ENCODE peak calls at places on chromosomes 3 and 15, in six cellular contexts. H, A, X, J, V and S are unnamed samples.

GRCh38 chr15:23073890-23074631 is 34.7 kb upstream of the TUBGCP5 start:
- DNase-seq in H (no peak), A (no peak), X (no peak), J (no peak), V (peak; percentile 52), S (no peak)

GRCh38 chr15:43541785-43542184 is 24.4 kb downstream of the MAP1A start:
- DNase-seq in H (peak; percentile 25), A (no peak), X (no peak), J (no peak), V (no peak), S (no peak)

GRCh38 chr3:187702507-187703033 is at the start of gene RTP2:
- DNase-seq in H (no peak), A (no peak), X (no peak), J (no peak), V (no peak), S (no peak)

GRCh38 chr3:94118390-94118789 is 55.5 kb downstream of the NSUN3 start:
- DNase-seq in H (no peak), A (no peak), X (no peak), J (no peak), V (no peak), S (no peak)

GRCh38 chr3:64612082-64612860 is 75.5 kb downstream of the ADAMTS9 start:
- DNase-seq in H (no peak), A (peak; percentile 51), X (peak; percentile 57), J (no peak), V (no peak), S (no peak)

GRCh38 chr3:170858599-170858998 is 11.4 kb downstream of the RPL22L1 start:
- DNase-seq in H (peak; percentile 10), A (no peak), X (no peak), J (no peak), V (no peak), S (no peak)

GRCh38 chr3:107545680-107546120 is 22.9 kb downstream of the BBX start:
- DNase-seq in H (no peak), A (no peak), X (no peak), J (no peak), V (no peak), S (no peak)

GRCh38 chr3:42369832-42370231 is 40.6 kb downstream of the LYZL4 start:
- DNase-seq in H (no peak), A (no peak), X (no peak), J (no peak), V (no peak), S (no peak)

GRCh38 chr3:195450731-195451229 is 8.0 kb upstream of the ACAP2 start:
- DNase-seq in H (no peak), A (no peak), X (peak; percentile 5), J (no peak), V (no peak), S (peak; percentile 35)

GRCh38 chr15:74870496-74871213 is 2.5 kb downstream of the SCAMP2 start:
- DNase-seq in H (peak; percentile 47), A (no peak), X (no peak), J (no peak), V (no peak), S (no peak)

GRCh38 chr15:35308802-35309201 is 223.7 kb upstream of the NANOGP8 start:
- DNase-seq in H (peak; percentile 31), A (no peak), X (peak; percentile 29), J (no peak), V (no peak), S (peak; percentile 94)

GRCh38 chr3:101989578-101990200 is 140.4 kb downstream of the NFKBIZ start:
- DNase-seq in H (no peak), A (no peak), X (no peak), J (no peak), V (no peak), S (no peak)

GRCh38 chr3:75985432-75985831 is 200.1 kb upstream of the ZNF717 start:
- DNase-seq in H (no peak), A (no peak), X (no peak), J (no peak), V (no peak), S (no peak)

GRCh38 chr3:150759319-150759718 is 3.6 kb downstream of the SIAH2 start:
- DNase-seq in H (peak; percentile 91), A (no peak), X (no peak), J (no peak), V (no peak), S (no peak)
- H3K4me3 ChIP-seq in H (no peak overlapping the region), A (no peak overlapping the region), X (no peak overlapping the region), J (no peak overlapping the region), V (no peak overlapping the region), S (no peak overlapping the region)

GRCh38 chr3:37770938-37771918 is 90.5 kb upstream of the CTDSPL start:
- DNase-seq in H (no peak), A (peak; percentile 74), X (peak; percentile 84), J (no peak), V (no peak), S (no peak)
- H3K27me3 ChIP-seq in H (peaks cover 18% of the 10 kb centered on the region), A (no peaks in the 10 kb centered on the region), X (no peaks in the 10 kb centered on the region), J (peaks cover 5% of the 10 kb centered on the region), V (no peaks in the 10 kb centered on the region), S (peaks cover 24% of the 10 kb centered on the region)

DNA sequence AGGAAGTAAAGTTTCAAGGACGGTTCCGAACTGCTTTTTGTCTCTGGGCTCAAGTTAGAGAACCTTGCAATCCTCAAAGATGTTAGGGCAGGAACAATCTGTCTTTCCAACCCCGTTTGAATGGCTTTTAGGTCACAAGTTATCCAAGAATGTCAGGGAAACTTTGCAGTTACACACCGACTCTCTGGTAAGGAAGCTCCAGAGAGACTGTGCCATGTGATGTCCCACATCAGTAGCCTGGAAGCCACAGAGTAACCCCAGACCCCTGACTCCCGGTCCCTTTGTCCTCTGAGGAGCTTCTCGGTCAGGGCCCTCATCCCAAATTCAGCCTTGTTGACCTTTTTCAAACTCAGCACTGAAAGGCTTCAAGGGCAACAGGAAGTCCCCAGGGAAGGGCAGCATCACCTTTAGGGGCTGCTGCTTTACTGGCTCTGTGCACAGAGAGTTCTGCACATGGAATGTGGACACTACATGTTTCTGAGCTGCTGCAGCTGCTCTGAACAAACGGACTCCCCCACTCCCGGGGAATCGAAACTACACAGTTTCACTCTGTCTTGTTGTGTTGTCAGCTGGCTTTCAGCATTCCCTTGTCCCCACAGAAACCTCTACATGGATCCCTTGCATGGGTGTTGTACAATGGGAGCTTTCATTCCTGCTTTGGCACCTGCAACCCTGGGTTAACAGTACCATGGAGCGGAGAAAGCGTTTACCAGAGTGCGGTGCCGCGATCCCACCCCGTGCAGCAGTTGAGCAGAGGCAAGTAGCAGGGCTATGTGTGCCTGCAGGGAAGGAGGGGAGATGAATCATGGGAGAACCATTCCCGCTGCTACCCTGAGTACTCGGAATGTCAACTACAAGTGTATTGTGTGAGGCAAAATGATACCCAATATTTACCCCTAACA is 408.2 kb upstream of the THBS1 start:
- DNase-seq in H (peak; percentile 34), A (peak; percentile 25), X (peak; percentile 9), J (peak; percentile 35), V (peak; percentile 10), S (no peak)
- TF ChIP-seq CTCF in H (no peak), A (no peak), X (no peak), J (no peak), V (no peak), S (no peak)

GRCh38 chr3:12994357-12994606 is 78.9 kb downstream of the IQSEC1 start:
- DNase-seq in H (no peak), A (peak; percentile 65), X (peak; percentile 63), J (no peak), V (no peak), S (no peak)
- H3K4me3 ChIP-seq in H (peak overlapping the region; percentile 63), A (peak overlapping the region; percentile 83), X (peak overlapping the region; percentile 69), J (peak overlapping the region; percentile 47), V (peak overlapping the region; percentile 79), S (peak overlapping the region; percentile 76)

DNA sequence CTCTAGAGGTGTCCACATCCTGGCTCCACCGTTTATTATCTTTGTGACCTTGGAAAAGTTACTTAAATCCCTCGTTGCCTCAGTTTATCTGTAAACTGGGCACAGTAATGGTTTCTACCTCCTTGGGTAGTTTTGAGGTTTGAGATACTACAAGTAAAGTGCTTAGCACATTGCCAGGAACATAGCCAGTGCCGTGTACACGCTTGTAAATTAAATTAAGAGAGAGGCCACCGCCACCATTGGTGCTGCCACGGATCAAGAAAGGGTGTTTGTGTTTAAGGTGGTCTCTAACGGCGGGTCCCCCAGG is 5.8 kb upstream of the WNT7A start:
- DNase-seq in H (no peak), A (no peak), X (no peak), J (no peak), V (no peak), S (no peak)
- H3K27me3 ChIP-seq in H (no peaks in the 10 kb centered on the region), A (peaks cover 25% of the 10 kb centered on the region), X (peaks cover 60% of the 10 kb centered on the region), J (peaks cover 18% of the 10 kb centered on the region), V (peaks cover 3% of the 10 kb centered on the region), S (peaks cover 17% of the 10 kb centered on the region)

GRCh38 chr3:34865350-34865749 is 774.0 kb upstream of the ARPP21 start:
- DNase-seq in H (no peak), A (no peak), X (no peak), J (no peak), V (no peak), S (no peak)
- TF ChIP-seq CTCF in H (no peak), A (no peak), X (no peak), J (no peak), V (no peak), S (no peak)

GRCh38 chr3:141367038-141367730 is 1.1 kb upstream of the ZBTB38 start:
- DNase-seq in H (peak; percentile 100), A (no peak), X (peak; percentile 15), J (peak; percentile 97), V (no peak), S (peak; percentile 99)

GRCh38 chr3:141366285-141367037 is 1.8 kb upstream of the ZBTB38 start:
- DNase-seq in H (peak; percentile 75), A (peak; percentile 70), X (peak; percentile 30), J (peak; percentile 78), V (no peak), S (peak; percentile 82)

GRCh38 chr3:141370065-141370533 is 1.8 kb downstream of the ZBTB38 start:
- DNase-seq in H (peak; percentile 89), A (peak; percentile 53), X (peak; percentile 81), J (peak; percentile 53), V (no peak), S (no peak)

GRCh38 chr3:141368925-141369794 is 856 bp downstream of the ZBTB38 start:
- DNase-seq in H (peak; percentile 82), A (no peak), X (no peak), J (no peak), V (no peak), S (no peak)

GRCh38 chr3:141368062-141368924 is at the start of gene ZBTB38:
- DNase-seq in H (peak; percentile 85), A (peak; percentile 98), X (peak; percentile 91), J (peak; percentile 86), V (peak; percentile 89), S (peak; percentile 81)
- H3K4me3 ChIP-seq in H (peak within 1 kb of the TSS; percentile 43), A (peak within 1 kb of the TSS; percentile 45), X (peak within 1 kb of the TSS; percentile 26), J (no peak within 1 kb of the TSS), V (peak within 1 kb of the TSS; percentile 53), S (peak within 1 kb of the TSS; percentile 25)